ENCODE peak calls at places on chromosomes 12 and 14, in four cellular contexts. G is sigmoid colon, Z is body of pancreas, L is mesendoderm. O is an unnamed sample.

GRCh38 chr12:79233341-79233761 is 368.8 kb downstream of the SYT1 start:
- DNase-seq in G (no peak), Z (no peak), L (no peak), O (no peak)

GRCh38 chr14:61560323-61560722 is 135.0 kb upstream of the HIF1A start:
- DNase-seq in G (no peak), Z (no peak), L (no peak), O (no peak)

GRCh38 chr12:66823857-66824570 is 145.1 kb upstream of the GRIP1 start:
- DNase-seq in G (no peak), Z (no peak), L (peak), O (no peak)

GRCh38 chr14:49982522-49982951 is 89.7 kb downstream of the ARF6 start:
- DNase-seq in G (no peak), Z (no peak), L (no peak), O (no peak)

GRCh38 chr14:92408186-92408585 is 85.2 kb downstream of the SLC24A4 start:
- DNase-seq in G (no peak), Z (no peak), L (peak), O (no peak)

GRCh38 chr12:116265361-116266128 is 11.9 kb downstream of the MED13L start:
- DNase-seq in G (no peak), Z (no peak), L (no peak), O (no peak)

GRCh38 chr12:5076761-5077160 is 33.1 kb downstream of the KCNA5 start:
- DNase-seq in G (peak), Z (peak), L (no peak), O (peak)

GRCh38 chr14:86646688-86647687 is 1117.0 kb downstream of the FLRT2 start:
- DNase-seq in G (no peak), Z (no peak), L (peak), O (no peak)

GRCh38 chr14:64717870-64718269 is 13.6 kb downstream of the PLEKHG3 start:
- DNase-seq in G (peak), Z (peak), L (peak), O (no peak)

GRCh38 chr12:43692064-43692463 is 66.5 kb downstream of the PUS7L start:
- DNase-seq in G (no peak), Z (no peak), L (peak), O (no peak)

GRCh38 chr12:85836716-85837100 is 499 bp upstream of the RASSF9 start:
- DNase-seq in G (no peak), Z (no peak), L (peak), O (no peak)
- H3K4me3 ChIP-seq in G (peak), Z (no peak), L (no peak), O (peak)

GRCh38 chr12:67827820-67828383 is 161.3 kb upstream of the IFNG-AS1 start:
- DNase-seq in G (peak), Z (no peak), L (peak), O (no peak)
- H3K4me3 ChIP-seq in G (peak), Z (no peak), L (no peak), O (peak)

DNA sequence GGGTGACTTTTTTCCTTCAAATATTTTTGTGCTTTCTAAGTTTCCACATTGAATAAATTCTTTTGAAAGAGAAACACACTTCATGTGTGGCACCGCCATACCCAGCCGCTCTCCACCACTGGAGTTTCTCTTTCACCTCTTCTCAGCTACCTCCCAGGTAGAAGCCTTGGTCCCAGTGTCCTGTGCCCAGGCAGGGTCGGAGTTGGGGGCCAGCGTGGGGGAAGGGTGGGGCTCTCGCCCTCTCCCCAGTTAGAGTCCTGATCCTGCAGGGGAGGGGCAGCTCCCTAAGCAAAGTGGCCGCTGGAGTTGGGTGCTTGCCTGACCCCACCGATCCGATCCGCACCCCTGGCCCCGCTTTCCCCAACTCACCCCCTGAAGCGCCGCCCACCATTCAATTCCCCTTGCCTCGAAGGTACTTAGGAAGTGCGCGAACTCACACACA is 817 bp downstream of the CLMN start:
- DNase-seq in G (no peak), Z (no peak), L (no peak), O (no peak)
- H3K4me3 ChIP-seq in G (peak), Z (peak), L (no peak), O (peak)

GRCh38 chr12:30927210-30927576 is 645 bp downstream of the TSPAN11 start:
- DNase-seq in G (no peak), Z (no peak), L (no peak), O (no peak)
- H3K4me3 ChIP-seq in G (peak), Z (no peak), L (no peak), O (peak)

O was measured in coronary artery.